ENCODE peak calls at places on chromosomes 2 and 18, in four cellular contexts. G is GM12878, P is K562, U is HL-60. Q is an unnamed sample.

GRCh38 chr2:210713122-210713521 is 156.7 kb downstream of the CPS1 start:
- DNase-seq in P (no peak), G (no peak), U (no peak), Q (no peak)

GRCh38 chr2:54954158-54954557 is 96.1 kb downstream of the RTN4 start:
- DNase-seq in G (no peak), U (no peak), P (no peak), Q (no peak)

GRCh38 chr2:130261970-130262760 is 63.9 kb upstream of the TUBA3E start:
- DNase-seq in G (no peak), U (no peak), P (no peak), Q (no peak)

GRCh38 chr2:222671259-222672067 is at the start of gene MOGAT1:
- DNase-seq in U (no peak), G (no peak), P (no peak), Q (no peak)

GRCh38 chr18:59148192-59148591 is 8.5 kb downstream of the SEC11C start:
- DNase-seq in P (no peak), G (no peak), U (no peak), Q (no peak)

GRCh38 chr18:61551586-61551985 is 218.4 kb downstream of the CDH20 start:
- DNase-seq in G (peak; percentile 7), U (no peak), P (peak; percentile 47), Q (peak; percentile 39)

GRCh38 chr2:54619660-54620231 is 103.7 kb upstream of the EML6 start:
- DNase-seq in P (no peak), G (no peak), U (no peak), Q (no peak)

GRCh38 chr2:120863661-120864320 is 128.1 kb downstream of the GLI2 start:
- DNase-seq in G (no peak), U (no peak), P (peak; percentile 88), Q (no peak)

GRCh38 chr2:182132605-182133004 is 147.0 kb downstream of the PPP1R1C start:
- DNase-seq in U (no peak), P (no peak), G (no peak), Q (no peak)

GRCh38 chr18:1052301-1052700 is 147.6 kb downstream of the ADCYAP1 start:
- DNase-seq in G (no peak), P (no peak), U (no peak), Q (no peak)

GRCh38 chr18:43486462-43486861 is 209.2 kb upstream of the SYT4 start:
- DNase-seq in U (no peak), P (no peak), G (no peak), Q (no peak)

GRCh38 chr2:61520261-61520660 is 17.9 kb downstream of the XPO1 start:
- DNase-seq in G (no peak), U (no peak), P (no peak), Q (no peak)

GRCh38 chr2:31429759-31430438 is 15.4 kb upstream of the XDH start:
- DNase-seq in P (no peak), U (no peak), G (no peak), Q (no peak)

GRCh38 chr18:32310119-32310518 is 120.3 kb downstream of the MEP1B start:
- DNase-seq in G (no peak), U (no peak), P (no peak), Q (no peak)

GRCh38 chr2:88601302-88601701 is 26.0 kb downstream of the EIF2AK3 start:
- DNase-seq in U (no peak), G (no peak), P (peak; percentile 21), Q (no peak)

GRCh38 chr2:160920061-160920460 is 240.2 kb upstream of the TANK start:
- DNase-seq in P (no peak), G (no peak), U (no peak), Q (no peak)

GRCh38 chr2:15058015-15058414 is 425.5 kb downstream of the LRATD1 start:
- DNase-seq in G (no peak), U (no peak), P (peak; percentile 48), Q (peak; percentile 12)

GRCh38 chr2:64975232-64975791 is 13.9 kb upstream of the SLC1A4 start:
- DNase-seq in G (no peak), P (no peak), U (no peak), Q (no peak)

GRCh38 chr2:102771114-102771513 is 9.3 kb downstream of the TMEM182 start:
- DNase-seq in P (no peak), G (no peak), U (no peak), Q (no peak)

GRCh38 chr2:66569974-66570373 is 135.0 kb downstream of the MEIS1 start:
- DNase-seq in G (no peak), U (no peak), P (no peak), Q (no peak)

GRCh38 chr2:241558532-241559488 is at the start of gene BOK:
- DNase-seq in P (peak; percentile 65), G (no peak), U (no peak), Q (no peak)

GRCh38 chr2:39181297-39181696 is 60.4 kb upstream of the SOS1 start:
- DNase-seq in P (no peak), U (no peak), G (no peak), Q (no peak)

GRCh38 chr18:61502472-61502871 is 169.2 kb downstream of the CDH20 start:
- DNase-seq in G (peak; percentile 5), P (peak; percentile 25), U (peak; percentile 7), Q (peak; percentile 10)

GRCh38 chr2:1736997-1737480 is 7.3 kb downstream of the PXDN start:
- DNase-seq in G (no peak), U (no peak), P (no peak), Q (no peak)

GRCh38 chr2:8484502-8485283 is 197.2 kb upstream of the ID2 start:
- DNase-seq in P (no peak), U (no peak), G (no peak), Q (no peak)

GRCh38 chr18:48454146-48454796 is 45.1 kb upstream of the ZBTB7C start:
- DNase-seq in U (no peak), P (no peak), G (no peak), Q (no peak)

GRCh38 chr2:14910659-14911058 is 278.1 kb downstream of the LRATD1 start:
- DNase-seq in G (no peak), U (no peak), P (no peak), Q (no peak)

GRCh38 chr2:176115883-176116813 is at the start of gene HOXD10:
- DNase-seq in G (no peak), U (no peak), P (peak; percentile 37), Q (no peak)

GRCh38 chr2:162114291-162114690 is 37.8 kb downstream of the GCG start:
- DNase-seq in U (no peak), P (no peak), G (no peak), Q (no peak)

GRCh38 chr2:217064234-217065103 is 204.6 kb upstream of the TNP1 start:
- DNase-seq in G (no peak), U (peak; percentile 70), P (no peak), Q (no peak)

GRCh38 chr2:147463881-147464520 is 380.8 kb upstream of the ACVR2A start:
- DNase-seq in G (no peak), P (no peak), U (no peak), Q (no peak)

GRCh38 chr2:164706522-164706921 is 85.2 kb upstream of the GRB14 start:
- DNase-seq in U (no peak), G (no peak), P (no peak), Q (no peak)
- TF ChIP-seq SPI1 in U (no peak), G (no peak), P (no peak), Q (no peak)

GRCh38 chr2:122001441-122001874 is 246.0 kb downstream of the TSN start:
- DNase-seq in P (no peak), U (no peak), G (no peak), Q (no peak)

GRCh38 chr2:122000556-122001340 is 245.3 kb downstream of the TSN start:
- DNase-seq in U (no peak), P (no peak), G (no peak), Q (no peak)

GRCh38 chr2:121994238-121995206 is 239.1 kb downstream of the TSN start:
- DNase-seq in G (no peak), P (no peak), U (no peak), Q (no peak)

GRCh38 chr2:122003196-122003595 is 247.7 kb downstream of the TSN start:
- DNase-seq in G (no peak), P (no peak), U (no peak), Q (no peak)

DNA sequence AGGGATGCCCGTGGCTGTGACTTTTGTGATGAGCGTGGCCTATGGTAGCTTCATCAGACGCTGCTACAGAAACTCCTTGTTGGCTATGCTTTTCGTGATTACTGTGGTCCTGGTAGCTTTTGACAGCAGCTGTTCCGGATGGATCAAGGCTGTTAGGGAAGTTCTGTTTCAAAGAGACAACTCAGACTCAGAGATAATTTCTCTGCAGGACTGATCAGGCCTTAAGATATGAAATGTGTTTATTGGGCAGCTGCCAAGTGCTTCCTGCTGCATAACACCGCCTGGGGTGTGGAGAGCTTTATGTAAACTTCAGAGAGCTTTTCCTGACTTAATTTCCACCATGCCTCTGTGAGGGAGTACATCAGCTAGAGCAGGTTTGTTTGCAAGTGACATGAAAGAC is 243.8 kb downstream of the TSN start:
- DNase-seq in P (peak; percentile 52), G (no peak), U (no peak), Q (no peak)
- TF ChIP-seq POLR2AphosphoS5 in P (no peak), G (no peak), U (no peak), Q (no peak)

DNA sequence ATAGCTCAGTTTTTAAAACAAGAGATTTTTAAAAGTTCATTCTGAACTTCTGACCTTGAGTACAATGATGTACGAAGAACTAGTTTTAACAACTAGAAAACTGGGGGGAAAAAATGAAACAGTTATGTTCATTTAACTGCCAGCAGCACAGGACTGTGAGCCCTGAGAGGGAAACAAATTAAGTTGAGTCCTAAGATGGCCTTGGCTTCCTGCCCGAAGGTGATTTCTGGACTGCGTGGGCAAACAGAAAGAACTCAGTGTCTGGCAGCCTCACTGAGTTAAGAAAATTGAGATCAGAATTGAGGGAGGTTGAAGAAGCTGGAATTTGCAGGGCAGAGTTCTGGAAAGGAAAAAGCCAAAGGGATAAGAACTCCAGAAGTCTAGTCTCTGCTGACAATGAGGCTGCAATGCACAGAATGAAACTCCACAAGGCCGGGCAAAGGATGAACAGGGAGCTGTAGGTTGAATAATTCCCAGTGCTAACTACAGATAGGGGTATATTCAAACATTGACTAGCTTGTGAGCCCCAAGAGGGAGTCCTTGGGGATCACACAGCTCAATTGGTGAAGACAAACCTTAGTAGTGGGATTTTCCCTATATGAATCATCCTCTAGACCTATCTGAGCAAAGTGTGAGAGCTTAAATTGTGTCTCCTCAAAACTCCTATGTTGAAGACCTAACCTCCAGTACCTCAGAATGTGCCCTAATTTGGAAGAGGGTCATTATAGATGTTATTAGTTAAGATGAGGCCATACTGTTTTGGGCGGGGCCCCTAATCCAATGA is 13.1 kb upstream of the CRACDL start:
- DNase-seq in G (no peak), U (no peak), P (no peak), Q (no peak)
- TF ChIP-seq SPI1 in G (no peak), U (no peak), P (no peak), Q (no peak)

DNA sequence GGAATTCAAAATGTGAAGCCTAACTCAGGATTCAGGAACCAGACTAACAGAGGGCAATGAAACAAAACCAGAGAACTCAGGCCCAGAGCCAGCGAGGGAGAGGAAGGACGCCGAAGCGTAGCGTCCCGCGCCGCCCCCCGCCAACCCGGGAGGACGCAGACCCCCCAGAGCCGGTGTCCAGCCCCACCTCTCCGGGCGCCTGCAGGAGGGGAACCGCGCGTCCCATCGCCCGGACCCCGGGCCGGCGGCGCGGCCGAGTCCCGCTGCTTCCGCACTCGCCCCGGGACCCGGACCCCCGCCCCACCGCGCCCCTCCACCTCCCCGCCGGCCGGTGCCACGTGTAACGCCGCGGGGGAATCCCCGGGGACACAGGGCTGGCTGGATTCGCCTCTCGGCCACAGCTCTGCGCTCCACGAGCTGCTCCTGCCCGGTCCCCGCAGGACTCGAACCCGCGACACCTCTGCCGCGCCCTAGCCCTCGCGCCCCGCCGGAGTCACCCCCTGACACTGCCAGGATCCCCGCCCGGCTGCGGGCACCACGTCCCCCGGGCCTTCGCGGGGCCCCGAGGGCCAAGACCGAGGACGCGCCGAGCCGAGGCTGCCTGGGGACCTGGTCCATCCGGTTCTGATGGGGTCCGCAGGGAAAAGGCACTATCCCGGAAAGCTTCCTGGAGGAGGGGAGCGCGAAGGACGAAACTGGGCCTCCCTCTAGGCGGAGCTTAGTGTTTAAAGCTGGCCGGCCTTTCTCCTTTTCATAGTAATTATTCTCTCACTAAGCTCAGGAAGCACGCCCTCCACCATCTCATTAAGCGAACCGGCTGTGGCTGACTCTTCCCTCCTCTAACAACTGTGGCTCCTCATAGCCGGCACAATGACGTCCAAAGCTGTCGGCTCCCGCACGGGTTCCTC is 40.4 kb upstream of the FAM124B start:
- DNase-seq in P (no peak), G (no peak), U (no peak), Q (peak; percentile 32)
- TF ChIP-seq POLR2AphosphoS5 in P (no peak), G (no peak), U (no peak), Q (no peak)

Q was measured in GM12891.